ENCODE peak calls at places on chromosomes 6 and 20, in five cellular contexts. One of them, this sample, is unnamed.

GRCh38 chr6:133377219-133377618 is 136.1 kb downstream of the EYA4 start:
- DNase-seq in adrenal gland: no peak
- DNase-seq in breast epithelium: no peak
- DNase-seq in natural killer cell: no peak
- DNase-seq in endothelial cell: no peak
- DNase-seq in this sample: no peak

GRCh38 chr6:10460096-10460495 is 45.2 kb upstream of the TFAP2A start:
- DNase-seq in natural killer cell: no peak
- DNase-seq in adrenal gland: no peak
- DNase-seq in endothelial cell: no peak
- DNase-seq in breast epithelium: no peak
- DNase-seq in this sample: no peak

GRCh38 chr20:54062812-54063280 is 7.5 kb downstream of the BCAS1 start:
- DNase-seq in breast epithelium: no peak
- DNase-seq in natural killer cell: no peak
- DNase-seq in endothelial cell: no peak
- DNase-seq in adrenal gland: no peak
- DNase-seq in this sample: no peak

GRCh38 chr6:48318670-48319069 is 207.7 kb upstream of the PTCHD4 start:
- DNase-seq in endothelial cell: no peak
- DNase-seq in adrenal gland: no peak
- DNase-seq in breast epithelium: no peak
- DNase-seq in natural killer cell: no peak
- DNase-seq in this sample: no peak

GRCh38 chr6:50185006-50185405 is 135.3 kb upstream of the DEFB112 start:
- DNase-seq in natural killer cell: no peak
- DNase-seq in breast epithelium: no peak
- DNase-seq in endothelial cell: peak; percentile 28
- DNase-seq in adrenal gland: no peak
- DNase-seq in this sample: no peak

GRCh38 chr20:22491188-22491500 is 93.2 kb downstream of the FOXA2 start:
- DNase-seq in breast epithelium: no peak
- DNase-seq in natural killer cell: no peak
- DNase-seq in adrenal gland: no peak
- DNase-seq in endothelial cell: no peak
- DNase-seq in this sample: no peak

GRCh38 chr6:352474-352873 is 39.1 kb upstream of the IRF4 start:
- DNase-seq in natural killer cell: no peak
- DNase-seq in endothelial cell: no peak
- DNase-seq in breast epithelium: no peak
- DNase-seq in adrenal gland: no peak
- DNase-seq in this sample: no peak

GRCh38 chr6:159104931-159105330 is 60.1 kb upstream of the TAGAP start:
- DNase-seq in natural killer cell: peak; percentile 15
- DNase-seq in breast epithelium: no peak
- DNase-seq in endothelial cell: no peak
- DNase-seq in adrenal gland: no peak
- DNase-seq in this sample: no peak

GRCh38 chr20:43583982-43584432 is 6.7 kb upstream of the IFT52 start:
- DNase-seq in adrenal gland: peak; percentile 70
- DNase-seq in breast epithelium: no peak
- DNase-seq in endothelial cell: no peak
- DNase-seq in natural killer cell: no peak
- DNase-seq in this sample: no peak

GRCh38 chr6:149938571-149939462 is 3.0 kb upstream of the ULBP2 start:
- DNase-seq in endothelial cell: no peak
- DNase-seq in natural killer cell: peak; percentile 62
- DNase-seq in adrenal gland: peak; percentile 25
- DNase-seq in breast epithelium: no peak
- DNase-seq in this sample: no peak

GRCh38 chr20:10447028-10447427 is 11.9 kb downstream of the SLX4IP start:
- DNase-seq in endothelial cell: no peak
- DNase-seq in breast epithelium: no peak
- DNase-seq in adrenal gland: no peak
- DNase-seq in natural killer cell: peak; percentile 35
- DNase-seq in this sample: no peak
- TF ChIP-seq CTCF in endothelial cell: no peak
- TF ChIP-seq CTCF in breast epithelium: no peak
- TF ChIP-seq CTCF in adrenal gland: no peak
- TF ChIP-seq CTCF in natural killer cell: no peak
- TF ChIP-seq CTCF in this sample: no peak

GRCh38 chr6:168557512-168557911 is 116.5 kb downstream of the SMOC2 start:
- DNase-seq in adrenal gland: no peak
- DNase-seq in natural killer cell: no peak
- DNase-seq in endothelial cell: no peak
- DNase-seq in breast epithelium: no peak
- DNase-seq in this sample: no peak
- TF ChIP-seq CTCF in adrenal gland: no peak
- TF ChIP-seq CTCF in natural killer cell: no peak
- TF ChIP-seq CTCF in endothelial cell: no peak
- TF ChIP-seq CTCF in breast epithelium: no peak
- TF ChIP-seq CTCF in this sample: no peak

GRCh38 chr20:1879369-1879768 is 15.8 kb upstream of the SIRPA start:
- DNase-seq in endothelial cell: no peak
- DNase-seq in natural killer cell: no peak
- DNase-seq in adrenal gland: no peak
- DNase-seq in breast epithelium: no peak
- DNase-seq in this sample: no peak

GRCh38 chr20:1880529-1881239 is 14.5 kb upstream of the SIRPA start:
- DNase-seq in breast epithelium: no peak
- DNase-seq in endothelial cell: no peak
- DNase-seq in adrenal gland: no peak
- DNase-seq in natural killer cell: no peak
- DNase-seq in this sample: no peak

GRCh38 chr20:1882026-1882425 is 13.2 kb upstream of the SIRPA start:
- DNase-seq in breast epithelium: no peak
- DNase-seq in adrenal gland: no peak
- DNase-seq in endothelial cell: no peak
- DNase-seq in natural killer cell: no peak
- DNase-seq in this sample: no peak

GRCh38 chr20:1879934-1880333 is 15.3 kb upstream of the SIRPA start:
- DNase-seq in endothelial cell: no peak
- DNase-seq in breast epithelium: no peak
- DNase-seq in adrenal gland: no peak
- DNase-seq in natural killer cell: no peak
- DNase-seq in this sample: no peak

DNA sequence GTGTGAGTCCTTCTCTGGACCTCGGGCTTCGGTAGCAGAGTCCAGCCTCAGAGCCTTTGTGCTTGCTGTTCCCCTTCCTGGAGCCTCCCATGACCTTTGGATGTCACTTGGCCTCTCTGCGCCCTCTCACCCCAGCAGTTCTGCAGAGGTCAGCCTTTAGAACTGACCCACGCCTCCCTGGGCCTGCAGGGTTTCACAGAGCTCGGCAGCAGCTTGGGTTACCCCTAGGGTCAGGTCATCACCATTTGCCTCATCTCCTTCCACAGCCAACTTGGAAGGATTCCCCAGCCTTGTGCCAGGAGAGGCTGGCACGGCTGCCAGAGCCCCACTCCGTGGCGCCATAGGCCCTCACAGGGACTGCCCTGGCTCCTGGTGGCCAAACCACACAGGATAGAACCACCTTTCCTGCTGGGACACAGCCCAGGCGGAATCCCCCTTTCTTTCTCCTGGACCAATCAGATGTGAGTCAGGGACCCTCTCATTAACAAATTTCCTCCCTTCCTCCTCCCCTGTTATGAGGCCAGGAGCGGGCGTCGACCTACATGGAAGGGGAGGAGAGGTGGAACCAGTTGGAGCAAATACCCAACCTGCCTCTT is 13.9 kb upstream of the SIRPA start:
- DNase-seq in breast epithelium: no peak
- DNase-seq in adrenal gland: no peak
- DNase-seq in natural killer cell: no peak
- DNase-seq in endothelial cell: no peak
- DNase-seq in this sample: no peak
- TF ChIP-seq CTCF in breast epithelium: no peak
- TF ChIP-seq CTCF in adrenal gland: no peak
- TF ChIP-seq CTCF in natural killer cell: no peak
- TF ChIP-seq CTCF in endothelial cell: no peak
- TF ChIP-seq CTCF in this sample: no peak

DNA sequence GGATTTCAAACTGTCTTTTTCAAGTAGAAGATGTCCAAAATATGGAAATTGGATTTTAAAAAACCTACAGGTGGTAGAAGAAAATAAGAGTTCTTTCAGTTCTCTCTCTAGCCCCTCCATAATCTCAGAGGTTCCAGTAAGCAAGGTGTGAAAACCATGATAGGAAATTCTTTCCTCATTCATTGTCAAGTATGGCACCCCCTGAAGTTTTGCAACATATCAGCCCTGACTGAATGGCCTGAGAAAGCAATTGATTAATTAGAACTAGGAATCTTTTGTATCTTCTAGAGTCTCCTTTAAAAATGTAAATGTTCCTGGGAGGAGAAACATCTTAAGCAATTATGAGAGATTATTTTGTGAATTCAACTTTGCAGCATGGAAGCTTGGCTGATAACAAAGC is 198.7 kb upstream of the STXBP5 start:
- DNase-seq in natural killer cell: no peak
- DNase-seq in endothelial cell: no peak
- DNase-seq in breast epithelium: no peak
- DNase-seq in adrenal gland: no peak
- DNase-seq in this sample: no peak
- TF ChIP-seq CTCF in natural killer cell: no peak
- TF ChIP-seq CTCF in endothelial cell: peak; percentile 56
- TF ChIP-seq CTCF in breast epithelium: no peak
- TF ChIP-seq CTCF in adrenal gland: no peak
- TF ChIP-seq CTCF in this sample: no peak

GRCh38 chr20:699342-699741 is 23.7 kb upstream of the SCRT2 start:
- DNase-seq in natural killer cell: no peak
- DNase-seq in adrenal gland: no peak
- DNase-seq in endothelial cell: no peak
- DNase-seq in breast epithelium: peak; percentile 22
- DNase-seq in this sample: no peak

GRCh38 chr20:697826-698225 is 22.2 kb upstream of the SCRT2 start:
- DNase-seq in adrenal gland: no peak
- DNase-seq in endothelial cell: no peak
- DNase-seq in natural killer cell: no peak
- DNase-seq in breast epithelium: peak; percentile 14
- DNase-seq in this sample: no peak

GRCh38 chr20:694496-694895 is 18.9 kb upstream of the SCRT2 start:
- DNase-seq in endothelial cell: no peak
- DNase-seq in breast epithelium: peak; percentile 36
- DNase-seq in natural killer cell: no peak
- DNase-seq in adrenal gland: no peak
- DNase-seq in this sample: no peak

GRCh38 chr20:692044-692443 is 16.4 kb upstream of the SCRT2 start:
- DNase-seq in adrenal gland: no peak
- DNase-seq in breast epithelium: peak; percentile 7
- DNase-seq in endothelial cell: no peak
- DNase-seq in natural killer cell: no peak
- DNase-seq in this sample: no peak

DNA sequence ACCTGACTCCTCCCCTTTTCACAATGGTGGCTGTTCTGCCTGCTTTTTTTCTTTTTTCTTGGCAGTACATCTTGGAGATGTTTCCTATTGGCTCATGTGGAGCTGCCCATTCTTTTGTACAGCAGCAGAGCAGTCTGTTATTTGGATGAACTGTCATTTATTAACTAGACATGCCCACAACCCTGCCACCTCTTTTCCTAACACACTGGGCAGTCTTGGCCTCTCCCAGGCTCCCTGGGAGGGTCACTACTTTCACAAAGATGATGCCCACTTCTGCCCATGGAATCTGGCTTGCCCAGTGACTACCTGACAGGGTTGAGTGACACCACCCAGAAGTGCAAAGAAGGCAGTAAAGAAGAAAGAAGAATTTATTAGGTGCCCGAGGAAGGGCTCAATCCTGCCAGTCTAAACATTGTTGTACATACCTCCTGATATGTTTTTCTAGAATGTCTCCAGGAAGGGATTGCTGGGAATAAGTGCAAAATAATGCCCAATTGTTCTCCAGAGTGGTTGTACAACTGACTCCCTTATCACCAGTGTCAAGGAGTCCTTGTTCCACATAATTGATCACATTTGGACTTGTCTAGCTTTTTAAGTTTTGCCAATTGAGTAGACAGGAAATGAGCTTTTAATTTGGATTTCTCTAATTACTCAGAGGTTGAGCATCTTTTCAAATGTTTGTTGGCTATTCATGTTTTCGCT is 19.7 kb upstream of the SCRT2 start:
- DNase-seq in natural killer cell: no peak
- DNase-seq in endothelial cell: no peak
- DNase-seq in adrenal gland: no peak
- DNase-seq in breast epithelium: no peak
- DNase-seq in this sample: no peak
- TF ChIP-seq CTCF in natural killer cell: no peak
- TF ChIP-seq CTCF in endothelial cell: no peak
- TF ChIP-seq CTCF in adrenal gland: no peak
- TF ChIP-seq CTCF in breast epithelium: no peak
- TF ChIP-seq CTCF in this sample: no peak

GRCh38 chr6:126581316-126581715 is 241.4 kb downstream of the CENPW start:
- DNase-seq in endothelial cell: no peak
- DNase-seq in natural killer cell: no peak
- DNase-seq in adrenal gland: no peak
- DNase-seq in breast epithelium: no peak
- DNase-seq in this sample: no peak
- TF ChIP-seq CTCF in endothelial cell: no peak
- TF ChIP-seq CTCF in natural killer cell: no peak
- TF ChIP-seq CTCF in adrenal gland: no peak
- TF ChIP-seq CTCF in breast epithelium: no peak
- TF ChIP-seq CTCF in this sample: no peak

This sample was measured in progenitor cell of endocrine pancreas.